ENCODE peak calls at places on chromosomes 11 and 22, in five cellular contexts. P, A, K, J and Y are unnamed samples.

GRCh38 chr11:44947114-44947513 is 3.6 kb downstream of the TP53I11 start:
- DNase-seq in A (no peak), J (no peak), K (no peak), P (no peak), Y (no peak)

GRCh38 chr11:133082851-133083488 is 449.3 kb downstream of the OPCML start:
- DNase-seq in P (no peak), A (peak; percentile 77), K (peak; percentile 64), J (no peak), Y (peak; percentile 83)

GRCh38 chr22:36352775-36353507 is 34.8 kb downstream of the MYH9 start:
- DNase-seq in A (peak; percentile 91), J (no peak), P (no peak), K (no peak), Y (peak; percentile 25)

GRCh38 chr22:35684270-35684700 is 33.4 kb upstream of the APOL5 start:
- DNase-seq in K (no peak), J (no peak), A (no peak), P (no peak), Y (peak; percentile 67)

GRCh38 chr11:134471341-134472187 is 59.5 kb upstream of the B3GAT1 start:
- DNase-seq in K (no peak), P (no peak), J (no peak), A (no peak), Y (no peak)

GRCh38 chr11:122099345-122100045 is 16.5 kb downstream of the BLID start:
- DNase-seq in K (no peak), J (no peak), P (no peak), A (no peak), Y (no peak)

GRCh38 chr11:68690671-68691401 is 6.5 kb downstream of the GAL start:
- DNase-seq in P (peak; percentile 33), A (no peak), K (no peak), J (no peak), Y (no peak)

GRCh38 chr11:70486026-70486415 is 87.7 kb downstream of the CTTN start:
- DNase-seq in P (no peak), A (no peak), J (no peak), K (no peak), Y (no peak)

GRCh38 chr11:46247664-46248063 is 29.8 kb upstream of the CREB3L1 start:
- DNase-seq in K (peak; percentile 77), A (peak; percentile 75), J (no peak), P (no peak), Y (peak; percentile 94)

GRCh38 chr11:119011476-119011875 is 6.7 kb downstream of the RPS25 start:
- DNase-seq in A (no peak), J (no peak), P (peak; percentile 50), K (no peak), Y (peak; percentile 17)

GRCh38 chr22:39928556-39929401 is 27.9 kb downstream of the GRAP2 start:
- DNase-seq in K (no peak), P (no peak), J (no peak), A (no peak), Y (no peak)

GRCh38 chr11:128689946-128690745 is 3.7 kb upstream of the FLI1 start:
- DNase-seq in P (no peak), K (no peak), J (no peak), A (no peak), Y (peak; percentile 47)

GRCh38 chr11:16606784-16607674 is 131.4 kb upstream of the C11orf58 start:
- DNase-seq in A (peak; percentile 28), K (peak; percentile 16), P (peak; percentile 67), J (peak; percentile 64), Y (peak; percentile 58)

GRCh38 chr11:108606495-108607160 is 13.1 kb upstream of the EXPH5 start:
- DNase-seq in J (no peak), A (no peak), K (no peak), P (no peak), Y (no peak)

DNA sequence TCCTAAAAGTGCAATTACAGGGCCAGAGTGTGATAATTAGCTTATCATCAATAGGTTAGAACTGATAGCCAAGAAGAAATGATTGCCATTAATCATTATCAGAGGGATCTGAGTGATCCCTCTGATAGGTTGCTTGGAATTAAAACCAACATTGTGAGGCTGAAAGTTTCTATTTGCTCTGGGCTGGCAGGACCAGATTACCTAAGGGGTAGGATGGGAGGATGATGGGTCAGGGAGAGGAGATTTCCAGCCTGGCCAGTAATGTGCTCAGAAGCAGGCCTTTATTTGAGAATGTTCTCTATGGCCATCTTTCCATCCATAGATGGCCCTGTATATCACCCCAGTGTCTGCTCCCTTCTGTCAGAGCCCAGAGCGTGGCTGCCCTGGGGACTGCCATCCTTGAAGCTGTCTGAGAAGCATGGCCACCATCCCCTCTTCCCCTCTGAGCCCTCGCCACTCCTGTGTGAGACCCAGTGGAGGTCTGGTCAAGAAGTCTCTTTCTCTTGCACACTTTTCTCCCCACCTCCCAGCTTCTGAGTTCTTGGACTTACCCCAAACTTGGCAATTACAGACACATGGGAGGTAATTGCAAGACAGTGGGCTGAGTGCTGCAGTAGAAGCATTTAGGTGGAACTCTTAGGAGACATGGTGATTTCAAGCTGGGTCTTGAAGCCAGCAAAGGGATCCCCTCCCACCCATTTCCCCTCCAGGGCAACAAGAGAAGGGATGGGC is 11.7 kb downstream of the PARVA start:
- DNase-seq in J (no peak), P (no peak), K (no peak), A (no peak), Y (no peak)
- H3K4me1 ChIP-seq in J (peaks cover 38% of the 10 kb centered on the region), P (peaks cover 67% of the 10 kb centered on the region), K (peaks cover 26% of the 10 kb centered on the region), A (peaks cover 66% of the 10 kb centered on the region), Y (peaks cover 3% of the 10 kb centered on the region)

DNA sequence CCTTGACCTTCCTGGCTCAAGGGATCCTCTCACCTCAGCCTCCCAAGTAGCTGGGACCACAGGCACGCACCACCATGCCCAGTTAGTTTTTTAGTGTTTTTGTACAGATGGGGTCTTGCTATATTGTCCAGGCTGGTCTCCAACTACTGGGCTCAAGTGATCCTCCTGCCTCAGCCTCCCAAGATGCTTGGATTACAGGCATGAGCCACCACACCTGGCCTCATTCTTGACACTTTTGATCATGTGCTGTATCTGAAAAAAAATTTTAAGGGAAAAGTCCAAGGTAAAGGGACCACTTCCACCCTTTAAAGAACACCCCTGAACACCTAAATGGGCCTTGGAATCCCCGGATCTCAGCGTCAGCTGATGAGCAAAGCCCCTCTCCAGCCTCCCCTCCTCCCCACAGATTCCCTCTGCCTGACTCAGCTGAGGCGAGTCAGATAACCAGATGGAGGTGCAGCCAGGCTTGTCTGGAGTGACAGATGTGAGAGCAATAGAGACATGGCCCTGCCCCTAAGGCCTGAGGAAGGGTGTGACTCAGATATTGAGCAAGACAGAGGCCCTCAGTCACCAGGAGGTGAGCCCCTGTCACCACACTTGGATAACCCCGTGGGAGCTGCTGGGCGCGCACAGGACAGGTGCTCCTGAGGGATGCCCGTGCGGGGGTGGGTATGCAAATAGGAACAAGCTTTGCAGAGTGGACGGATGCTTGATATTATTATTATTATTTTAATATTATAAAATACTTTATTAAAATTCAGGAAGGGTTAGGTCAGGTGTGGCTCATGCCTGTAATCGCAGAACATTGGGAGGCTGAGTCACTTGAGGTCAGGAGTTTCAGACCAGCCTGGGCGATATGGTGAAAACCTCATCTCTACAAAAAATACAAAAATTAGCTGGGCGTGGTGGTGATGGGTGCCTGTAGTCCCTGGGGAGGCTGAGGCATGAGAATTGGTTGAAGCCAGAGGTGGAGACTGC is 5.0 kb upstream of the CCDC88B start:
- DNase-seq in J (no peak), K (peak; percentile 78), A (peak; percentile 57), P (no peak), Y (peak; percentile 56)
- TF ChIP-seq POLR2AphosphoS5 in J (peak; percentile 35), K (peak; percentile 27), A (peak; percentile 51), P (no peak), Y (no peak)

DNA sequence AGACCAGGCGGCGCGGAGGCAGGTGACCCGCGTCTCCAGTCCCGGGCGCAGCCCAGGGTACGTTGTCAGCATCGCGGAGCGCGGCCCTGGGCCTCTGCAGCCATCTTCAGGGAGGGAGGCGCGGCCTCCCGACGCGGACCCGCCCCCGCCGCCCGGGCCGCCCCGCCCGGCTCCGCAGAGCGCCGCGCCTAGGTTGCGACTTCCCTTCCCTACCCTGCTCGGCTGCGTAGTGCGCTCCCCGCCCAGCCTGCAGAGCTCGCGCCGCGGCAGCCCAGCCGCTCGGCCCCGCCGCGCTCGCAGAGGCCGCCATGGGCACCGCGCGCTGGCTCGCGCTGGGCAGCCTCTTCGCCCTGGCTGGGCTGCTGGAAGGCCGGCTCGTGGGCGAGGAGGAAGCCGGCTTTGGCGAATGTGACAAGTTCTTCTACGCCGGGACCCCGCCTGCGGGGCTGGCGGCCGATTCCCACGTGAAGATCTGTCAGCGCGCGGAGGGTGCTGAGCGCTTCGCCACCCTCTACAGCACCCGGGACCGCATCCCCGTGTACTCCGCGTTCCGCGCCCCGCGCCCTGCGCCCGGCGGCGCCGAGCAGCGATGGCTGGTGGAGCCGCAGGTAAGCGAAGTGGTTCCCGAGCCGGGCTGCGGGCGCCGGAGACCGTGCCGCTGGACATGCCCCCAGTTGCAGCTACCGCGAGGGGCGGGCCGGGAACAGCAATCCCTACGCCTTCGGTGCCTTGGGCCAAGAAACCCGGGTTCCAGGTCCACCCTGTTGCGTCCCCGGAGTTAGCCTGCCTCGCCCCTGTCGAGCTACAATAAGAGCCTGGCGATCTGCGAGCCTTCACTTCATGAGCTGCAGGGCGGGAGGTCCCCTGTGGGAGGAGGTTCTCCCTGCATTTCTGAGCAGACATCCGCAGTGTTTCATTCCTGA is at the start of gene ENDOD1:
- DNase-seq in A (peak; percentile 85), J (peak; percentile 86), P (peak; percentile 88), K (peak; percentile 88), Y (peak; percentile 90)
- H3K4me1 ChIP-seq in A (peaks cover 43% of the 10 kb centered on the region), J (peaks cover 41% of the 10 kb centered on the region), P (peaks cover 9% of the 10 kb centered on the region), K (peaks cover 32% of the 10 kb centered on the region), Y (peaks cover 20% of the 10 kb centered on the region)

GRCh38 chr22:33255781-33256180 is 197.6 kb upstream of the SYN3 start:
- DNase-seq in A (no peak), J (no peak), K (no peak), P (no peak), Y (no peak)
- TF ChIP-seq POLR2AphosphoS5 in A (no peak), J (no peak), K (no peak), P (no peak), Y (no peak)

GRCh38 chr11:126346586-126346940 is 8.9 kb upstream of the ST3GAL4 start:
- DNase-seq in J (no peak), A (no peak), P (no peak), K (no peak), Y (peak; percentile 53)
- H3K4me1 ChIP-seq in J (peaks cover 33% of the 10 kb centered on the region), A (peaks cover 74% of the 10 kb centered on the region), P (peaks cover 39% of the 10 kb centered on the region), K (no peaks in the 10 kb centered on the region), Y (peaks cover 24% of the 10 kb centered on the region)

GRCh38 chr11:61799665-61800284 is 7.1 kb downstream of the FEN1 start:
- DNase-seq in K (no peak), J (no peak), A (no peak), P (no peak), Y (no peak)
- TF ChIP-seq POLR2AphosphoS5 in K (no peak), J (no peak), A (no peak), P (no peak), Y (no peak)

GRCh38 chr11:82823635-82824614 is 76.3 kb downstream of the PRCP start:
- DNase-seq in K (no peak), P (no peak), J (no peak), A (no peak), Y (no peak)
- H3K4me1 ChIP-seq in K (no peaks in the 10 kb centered on the region), P (no peaks in the 10 kb centered on the region), J (no peaks in the 10 kb centered on the region), A (peaks cover 8% of the 10 kb centered on the region), Y (no peaks in the 10 kb centered on the region)